ENCODE peak calls at places on chromosomes 13 and 19, in four cellular contexts. A is heart left ventricle, Y is left ventricle myocardium inferior, U is Daoy. C is an unnamed sample.

GRCh38 chr19:54364775-54365257 is at the start of gene LAIR1:
- DNase-seq in A (peak; percentile 65), Y (no peak), U (peak; percentile 38), C (peak; percentile 38)

GRCh38 chr19:18193388-18194207 is 580 bp downstream of the MPV17L2 start:
- DNase-seq in A (no peak), Y (no peak), U (no peak), C (no peak)

GRCh38 chr13:113832204-113832603 is 31.7 kb downstream of the GAS6 start:
- DNase-seq in A (no peak), Y (no peak), U (no peak), C (no peak)

GRCh38 chr13:24861617-24862362 is 97.8 kb downstream of the RNF17 start:
- DNase-seq in A (no peak), Y (no peak), U (no peak), C (no peak)

GRCh38 chr13:66860868-66861447 is 369.2 kb downstream of the PCDH9 start:
- DNase-seq in A (no peak), Y (no peak), U (no peak), C (no peak)

GRCh38 chr19:3094638-3095374 is 644 bp downstream of the GNA11 start:
- DNase-seq in A (peak; percentile 52), Y (no peak), U (peak; percentile 56), C (peak; percentile 15)

GRCh38 chr13:30727491-30728350 is 7.6 kb upstream of the ALOX5AP start:
- DNase-seq in A (no peak), Y (no peak), U (no peak), C (no peak)

GRCh38 chr19:45045671-45046353 is 7.0 kb downstream of the CLASRP start:
- DNase-seq in A (no peak), Y (no peak), U (no peak), C (no peak)

GRCh38 chr13:83121904-83122303 is 760.4 kb downstream of the SLITRK1 start:
- DNase-seq in A (no peak), Y (no peak), U (no peak), C (no peak)

GRCh38 chr19:10749435-10750384 is 31.8 kb downstream of the DNM2 start:
- DNase-seq in A (no peak), Y (no peak), U (no peak), C (no peak)

GRCh38 chr19:27793128-27793643 is 1419.8 kb downstream of the UQCRFS1 start:
- DNase-seq in A (peak; percentile 74), Y (peak; percentile 66), U (peak; percentile 92), C (peak; percentile 64)